ENCODE peak calls at places on chromosomes 4 and X, in four cellular contexts. X, E, T and Y are unnamed samples. For H3K4me1 and H3K27me3, the result is how much of the 10 kb centered on the place peaks cover.

GRCh38 chr4:158020175-158020574 is 152.7 kb downstream of the GASK1B start:
- DNase-seq in X (peak), E (no peak), T (peak), Y (no peak)

GRCh38 chrX:23332888-23333821 is 1.5 kb upstream of the PTCHD1 start:
- DNase-seq in X (no peak), T (no peak), E (no peak), Y (no peak)

GRCh38 chr4:3710451-3711182 is 55.6 kb upstream of the ADRA2C start:
- DNase-seq in E (peak), X (no peak), T (no peak), Y (no peak)

GRCh38 chr4:152206646-152207435 is 329.1 kb downstream of the FBXW7 start:
- DNase-seq in E (no peak), X (no peak), T (no peak), Y (no peak)

GRCh38 chr4:212438-213174 is 88.3 kb downstream of the ZNF718 start:
- DNase-seq in T (no peak), E (no peak), X (peak), Y (no peak)

GRCh38 chr4:39181905-39182638 is at the start of gene WDR19:
- DNase-seq in X (peak), T (peak), E (peak), Y (peak)

GRCh38 chr4:149531861-149532260 is 283.8 kb downstream of the IQCM start:
- DNase-seq in X (peak), E (no peak), T (no peak), Y (no peak)

GRCh38 chr4:55125087-55125721 is at the start of gene KDR:
- DNase-seq in E (no peak), T (no peak), X (no peak), Y (no peak)

GRCh38 chr4:33467291-33467690 is 2747.1 kb downstream of the PCDH7 start:
- DNase-seq in X (no peak), T (no peak), E (no peak), Y (no peak)

GRCh38 chr4:103429283-103429682 is 231.1 kb upstream of the CENPE start:
- DNase-seq in E (no peak), T (peak), X (no peak), Y (no peak)

GRCh38 chr4:182584016-182584415 is 333.2 kb downstream of the DCTD start:
- DNase-seq in E (no peak), X (no peak), T (no peak), Y (no peak)

GRCh38 chr4:6330384-6330767 is 60.7 kb downstream of the WFS1 start:
- DNase-seq in E (no peak), X (no peak), T (no peak), Y (no peak)

GRCh38 chrX:70244881-70245280 is 10.4 kb downstream of the AWAT1 start:
- DNase-seq in X (no peak), T (no peak), E (no peak), Y (no peak)

GRCh38 chrX:46762963-46763362 is 4.0 kb upstream of the SLC9A7 start:
- DNase-seq in T (no peak), E (no peak), X (no peak), Y (no peak)

GRCh38 chrX:136047969-136048368 is 62.7 kb downstream of the SLC9A6 start:
- DNase-seq in E (no peak), T (no peak), X (peak), Y (no peak)

GRCh38 chr4:41428941-41429669 is 108.9 kb upstream of the LIMCH1 start:
- DNase-seq in T (no peak), X (no peak), E (no peak), Y (no peak)

GRCh38 chr4:164009435-164009834 is 514.9 kb downstream of the TMA16 start:
- DNase-seq in T (no peak), E (no peak), X (no peak), Y (no peak)

GRCh38 chr4:164012396-164013027 is 518.0 kb downstream of the TMA16 start:
- DNase-seq in X (no peak), T (peak), E (no peak), Y (no peak)

GRCh38 chr4:164011791-164012190 is 517.3 kb downstream of the TMA16 start:
- DNase-seq in X (no peak), T (no peak), E (no peak), Y (no peak)
- H3K4me1 ChIP-seq in X (under half), T (under half), E (under half), Y (under half)

DNA sequence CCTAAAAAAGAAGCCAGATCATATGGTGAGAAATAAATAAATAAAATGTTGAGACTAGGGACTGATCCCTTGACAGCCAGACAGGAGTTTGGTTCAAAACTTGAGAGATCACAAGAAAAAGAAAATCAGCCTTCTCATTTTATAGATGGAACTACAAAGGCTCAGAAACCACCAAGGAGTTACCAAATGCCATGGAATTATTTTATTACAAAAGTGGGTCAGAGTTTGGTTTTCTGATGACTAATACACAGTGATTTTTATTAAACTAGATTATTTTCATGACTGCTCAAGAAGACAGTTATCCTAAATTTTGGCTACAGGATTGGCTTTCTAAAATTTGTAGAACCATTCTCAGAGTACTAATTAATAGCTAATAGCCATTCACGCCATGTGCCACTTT is 6.2 kb downstream of the CXCL1 start:
- DNase-seq in E (no peak), X (no peak), T (no peak), Y (no peak)
- H3K27ac ChIP-seq in E (no peak), X (no peak), T (no peak), Y (no peak)

GRCh38 chrX:27964432-27964831 is 16.8 kb downstream of the DCAF8L1 start:
- DNase-seq in E (no peak), T (no peak), X (no peak), Y (no peak)
- H3K27me3 ChIP-seq in E (under half), T (under half), X (under half), Y (under half)

GRCh38 chr4:169147217-169147616 is 123.5 kb downstream of the SH3RF1 start:
- DNase-seq in T (peak), E (no peak), X (peak), Y (no peak)
- H3K4me1 ChIP-seq in T (under half), E (under half), X (under half), Y (under half)

GRCh38 chr4:16759781-16760459 is 138.5 kb downstream of the LDB2 start:
- DNase-seq in X (peak), T (no peak), E (no peak), Y (no peak)

GRCh38 chr4:16761031-16761430 is 137.4 kb downstream of the LDB2 start:
- DNase-seq in E (no peak), T (no peak), X (no peak), Y (no peak)

GRCh38 chr4:16757080-16757521 is 141.3 kb downstream of the LDB2 start:
- DNase-seq in X (peak), T (no peak), E (no peak), Y (no peak)

GRCh38 chr4:16758206-16758605 is 140.2 kb downstream of the LDB2 start:
- DNase-seq in X (no peak), E (no peak), T (no peak), Y (no peak)

DNA sequence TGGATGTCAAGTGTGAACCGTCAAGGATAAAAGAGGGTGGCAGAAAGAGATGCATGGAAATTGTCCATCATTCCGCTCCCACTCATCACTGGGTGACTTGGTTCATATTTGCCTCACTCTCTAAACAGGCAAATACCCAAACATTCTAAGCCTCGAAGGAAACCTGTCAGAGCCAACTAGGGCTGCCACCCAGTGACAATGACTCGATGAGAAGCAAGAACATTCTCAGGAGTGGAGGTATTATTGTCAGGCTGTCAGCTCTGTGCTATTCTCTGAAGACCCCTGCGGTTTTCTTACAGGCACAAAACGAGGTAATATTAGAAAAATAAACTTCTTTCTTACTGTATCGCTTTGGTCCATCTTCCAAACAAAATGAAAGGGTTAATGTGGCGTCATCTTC is 139.6 kb downstream of the LDB2 start:
- DNase-seq in E (no peak), T (no peak), X (no peak), Y (no peak)
- H3K27ac ChIP-seq in E (no peak), T (no peak), X (no peak), Y (no peak)

DNA sequence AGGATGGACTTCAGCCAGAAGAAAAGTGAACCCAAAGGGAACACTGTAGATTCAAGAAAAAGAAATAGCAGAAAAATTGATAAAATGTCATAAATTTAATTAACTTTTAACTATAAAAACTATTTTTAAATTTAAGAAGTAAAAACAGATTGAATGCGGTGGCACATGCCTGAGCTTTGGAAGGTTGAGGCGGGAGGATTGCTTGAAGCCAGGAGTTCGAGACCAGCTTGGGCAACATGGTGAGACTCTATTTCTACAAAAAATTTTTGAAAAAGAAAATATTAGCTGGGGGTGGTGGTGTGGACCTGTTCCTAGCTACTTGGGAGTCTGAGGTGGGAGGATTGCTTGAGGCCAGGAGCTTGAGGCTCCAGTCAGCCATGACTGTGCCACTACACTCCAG is 3.0 kb downstream of the FAM184B start:
- DNase-seq in X (no peak), T (no peak), E (no peak), Y (no peak)
- H3K27me3 ChIP-seq in X (under half), T (under half), E (under half), Y (under half)

GRCh38 chr4:70712604-70713452 is 8.9 kb upstream of the RUFY3 start:
- DNase-seq in E (no peak), T (no peak), X (no peak), Y (no peak)

GRCh38 chr4:70709551-70710080 is 12.1 kb upstream of the RUFY3 start:
- DNase-seq in T (no peak), X (no peak), E (no peak), Y (no peak)

GRCh38 chr4:70713453-70714026 is 8.2 kb upstream of the RUFY3 start:
- DNase-seq in E (no peak), X (no peak), T (no peak), Y (no peak)

GRCh38 chr4:70712150-70712549 is 9.6 kb upstream of the RUFY3 start:
- DNase-seq in T (no peak), E (no peak), X (no peak), Y (no peak)

GRCh38 chr4:70711599-70711998 is 10.2 kb upstream of the RUFY3 start:
- DNase-seq in E (no peak), T (no peak), X (no peak), Y (no peak)
- H3K4me1 ChIP-seq in E (under half), T (under half), X (under half), Y (under half)

GRCh38 chr4:74665346-74665745 is 129.0 kb downstream of the BTC start:
- DNase-seq in T (peak), X (no peak), E (no peak), Y (no peak)
- H3K27ac ChIP-seq in T (peak), X (no peak), E (no peak), Y (peak)

DNA sequence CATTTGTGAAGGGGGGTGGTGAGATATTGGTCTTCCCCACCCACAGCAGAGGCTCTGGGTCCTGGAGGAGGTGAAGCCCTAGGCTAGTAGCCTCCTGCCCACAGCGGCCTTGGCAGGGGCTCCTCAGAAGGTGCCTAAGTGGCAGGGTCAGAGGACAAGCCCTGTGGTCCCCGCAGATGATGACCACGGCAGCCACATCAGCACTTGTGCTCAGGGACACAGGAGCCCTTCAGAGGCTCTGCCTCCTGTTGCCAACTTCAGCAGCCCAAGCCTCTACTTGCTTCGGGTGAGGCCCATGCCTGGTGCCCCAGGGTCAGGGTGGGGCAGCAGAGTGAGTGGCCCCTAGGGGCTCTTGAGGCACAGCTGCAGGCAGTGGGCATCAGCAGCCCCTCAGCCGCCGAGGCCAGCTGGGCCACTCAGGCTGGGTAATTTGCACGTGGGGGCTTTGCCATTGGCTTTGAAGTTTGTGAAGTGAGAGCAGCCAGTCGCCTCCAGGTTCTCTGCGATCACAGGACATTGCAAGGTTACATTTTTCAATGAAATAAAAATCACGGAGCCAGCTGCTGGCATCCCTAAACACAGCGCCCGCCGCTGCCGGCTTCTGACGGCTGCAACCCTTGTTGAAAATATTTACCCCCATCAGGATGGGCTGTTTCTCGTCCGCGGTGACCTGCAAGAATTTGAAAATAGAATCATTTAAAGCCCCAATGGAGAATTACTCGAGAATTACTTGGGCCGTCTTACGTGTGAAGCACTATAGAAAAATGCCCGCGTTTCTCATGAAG is 108.5 kb downstream of the HMX1 start:
- DNase-seq in E (no peak), T (no peak), X (no peak), Y (no peak)
- H3K27me3 ChIP-seq in E (under half), T (under half), X (under half), Y (under half)

GRCh38 chrX:71542825-71543224 is 9.9 kb downstream of the OGT start:
- DNase-seq in T (no peak), E (no peak), X (no peak), Y (no peak)
- H3K4me1 ChIP-seq in T (under half), E (half or more), X (under half), Y (half or more)